ENCODE peak calls at places on chromosomes 1 and 21, in seven cellular contexts. One of them, this sample, is unnamed.

GRCh38 chr1:17671741-17672140 is 83.4 kb upstream of the ACTL8 start:
- DNase-seq in heart left ventricle: no peak
- DNase-seq in fibroblast of lung: no peak
- DNase-seq in upper lobe of right lung: no peak
- DNase-seq in GM12865: peak; percentile 27
- DNase-seq in endodermal cell: peak; percentile 60
- DNase-seq in pancreas: no peak
- DNase-seq in this sample: no peak

GRCh38 chr1:43563779-43564616 is 33.3 kb downstream of the PTPRF start:
- DNase-seq in heart left ventricle: no peak
- DNase-seq in fibroblast of lung: peak; percentile 36
- DNase-seq in upper lobe of right lung: no peak
- DNase-seq in GM12865: no peak
- DNase-seq in endodermal cell: no peak
- DNase-seq in pancreas: no peak
- DNase-seq in this sample: peak; percentile 78

GRCh38 chr1:226943156-226943555 is 3.1 kb downstream of the COQ8A start:
- DNase-seq in heart left ventricle: no peak
- DNase-seq in fibroblast of lung: no peak
- DNase-seq in upper lobe of right lung: no peak
- DNase-seq in GM12865: no peak
- DNase-seq in endodermal cell: peak; percentile 20
- DNase-seq in pancreas: no peak
- DNase-seq in this sample: no peak

GRCh38 chr1:205593967-205594366 is 37.8 kb downstream of the ELK4 start:
- DNase-seq in heart left ventricle: no peak
- DNase-seq in fibroblast of lung: no peak
- DNase-seq in upper lobe of right lung: peak; percentile 47
- DNase-seq in GM12865: no peak
- DNase-seq in endodermal cell: peak; percentile 36
- DNase-seq in pancreas: no peak
- DNase-seq in this sample: no peak

GRCh38 chr1:208449951-208450350 is 205.8 kb upstream of the PLXNA2 start:
- DNase-seq in heart left ventricle: no peak
- DNase-seq in fibroblast of lung: no peak
- DNase-seq in upper lobe of right lung: no peak
- DNase-seq in GM12865: no peak
- DNase-seq in endodermal cell: no peak
- DNase-seq in pancreas: no peak
- DNase-seq in this sample: no peak

GRCh38 chr1:233613252-233614172 is at the start of gene KCNK1:
- DNase-seq in heart left ventricle: peak; percentile 38
- DNase-seq in fibroblast of lung: peak; percentile 87
- DNase-seq in upper lobe of right lung: peak; percentile 91
- DNase-seq in GM12865: peak; percentile 57
- DNase-seq in endodermal cell: peak; percentile 94
- DNase-seq in pancreas: peak; percentile 86
- DNase-seq in this sample: peak; percentile 67

GRCh38 chr1:50492142-50492541 is 68.9 kb upstream of the DMRTA2 start:
- DNase-seq in heart left ventricle: no peak
- DNase-seq in fibroblast of lung: no peak
- DNase-seq in upper lobe of right lung: no peak
- DNase-seq in GM12865: no peak
- DNase-seq in endodermal cell: no peak
- DNase-seq in pancreas: no peak
- DNase-seq in this sample: no peak

GRCh38 chr1:68470388-68470970 is 20.7 kb upstream of the RPE65 start:
- DNase-seq in heart left ventricle: no peak
- DNase-seq in fibroblast of lung: peak; percentile 56
- DNase-seq in upper lobe of right lung: no peak
- DNase-seq in GM12865: peak; percentile 5
- DNase-seq in endodermal cell: no peak
- DNase-seq in pancreas: no peak
- DNase-seq in this sample: no peak

GRCh38 chr1:18929686-18930085 is 26.8 kb downstream of the IFFO2 start:
- DNase-seq in heart left ventricle: no peak
- DNase-seq in fibroblast of lung: peak; percentile 88
- DNase-seq in upper lobe of right lung: no peak
- DNase-seq in GM12865: no peak
- DNase-seq in endodermal cell: no peak
- DNase-seq in pancreas: no peak
- DNase-seq in this sample: no peak

GRCh38 chr1:100622037-100622436 is 84.1 kb downstream of the GPR88 start:
- DNase-seq in heart left ventricle: no peak
- DNase-seq in fibroblast of lung: peak; percentile 94
- DNase-seq in upper lobe of right lung: no peak
- DNase-seq in GM12865: no peak
- DNase-seq in endodermal cell: peak; percentile 70
- DNase-seq in pancreas: no peak
- DNase-seq in this sample: no peak

GRCh38 chr1:204169871-204170270 is 3.7 kb upstream of the REN start:
- DNase-seq in heart left ventricle: no peak
- DNase-seq in fibroblast of lung: no peak
- DNase-seq in upper lobe of right lung: no peak
- DNase-seq in GM12865: no peak
- DNase-seq in endodermal cell: no peak
- DNase-seq in pancreas: no peak
- DNase-seq in this sample: no peak

GRCh38 chr1:167438171-167439138 is 79.9 kb downstream of the CD247 start:
- DNase-seq in heart left ventricle: no peak
- DNase-seq in fibroblast of lung: no peak
- DNase-seq in upper lobe of right lung: no peak
- DNase-seq in GM12865: no peak
- DNase-seq in endodermal cell: no peak
- DNase-seq in pancreas: no peak
- DNase-seq in this sample: no peak

GRCh38 chr1:75855734-75856133 is 59.1 kb downstream of the MSH4 start:
- DNase-seq in heart left ventricle: no peak
- DNase-seq in fibroblast of lung: no peak
- DNase-seq in upper lobe of right lung: no peak
- DNase-seq in GM12865: no peak
- DNase-seq in endodermal cell: no peak
- DNase-seq in pancreas: no peak
- DNase-seq in this sample: no peak

GRCh38 chr1:63709267-63709828 is 64.5 kb upstream of the ROR1 start:
- DNase-seq in heart left ventricle: no peak
- DNase-seq in fibroblast of lung: no peak
- DNase-seq in upper lobe of right lung: no peak
- DNase-seq in GM12865: no peak
- DNase-seq in endodermal cell: no peak
- DNase-seq in pancreas: no peak
- DNase-seq in this sample: peak; percentile 34

GRCh38 chr1:221991221-221991620 is 249.3 kb upstream of the DUSP10 start:
- DNase-seq in heart left ventricle: no peak
- DNase-seq in fibroblast of lung: peak; percentile 45
- DNase-seq in upper lobe of right lung: no peak
- DNase-seq in GM12865: no peak
- DNase-seq in endodermal cell: no peak
- DNase-seq in pancreas: no peak
- DNase-seq in this sample: no peak

GRCh38 chr1:200332716-200333115 is 77.1 kb downstream of the ZNF281 start:
- DNase-seq in heart left ventricle: no peak
- DNase-seq in fibroblast of lung: no peak
- DNase-seq in upper lobe of right lung: no peak
- DNase-seq in GM12865: no peak
- DNase-seq in endodermal cell: no peak
- DNase-seq in pancreas: no peak
- DNase-seq in this sample: no peak

GRCh38 chr21:37233551-37234146 is 33.5 kb downstream of the VPS26C start:
- DNase-seq in heart left ventricle: no peak
- DNase-seq in fibroblast of lung: no peak
- DNase-seq in upper lobe of right lung: no peak
- DNase-seq in GM12865: no peak
- DNase-seq in endodermal cell: no peak
- DNase-seq in pancreas: no peak
- DNase-seq in this sample: no peak

GRCh38 chr1:77831566-77831965 is 52.1 kb downstream of the MIGA1 start:
- DNase-seq in heart left ventricle: no peak
- DNase-seq in fibroblast of lung: peak; percentile 58
- DNase-seq in upper lobe of right lung: no peak
- DNase-seq in GM12865: no peak
- DNase-seq in endodermal cell: no peak
- DNase-seq in pancreas: no peak
- DNase-seq in this sample: no peak

GRCh38 chr1:1539310-1540014 is 962 bp downstream of the TMEM240 start:
- DNase-seq in heart left ventricle: peak; percentile 56
- DNase-seq in fibroblast of lung: peak; percentile 46
- DNase-seq in upper lobe of right lung: no peak
- DNase-seq in GM12865: no peak
- DNase-seq in endodermal cell: peak; percentile 83
- DNase-seq in pancreas: no peak
- DNase-seq in this sample: peak; percentile 81

GRCh38 chr21:46181436-46181835 is 2.8 kb downstream of the SPATC1L start:
- DNase-seq in heart left ventricle: no peak
- DNase-seq in fibroblast of lung: no peak
- DNase-seq in upper lobe of right lung: no peak
- DNase-seq in GM12865: no peak
- DNase-seq in endodermal cell: no peak
- DNase-seq in pancreas: no peak
- DNase-seq in this sample: peak; percentile 62

GRCh38 chr1:234921266-234922062 is 207.2 kb downstream of the TOMM20 start:
- DNase-seq in heart left ventricle: peak; percentile 33
- DNase-seq in fibroblast of lung: no peak
- DNase-seq in upper lobe of right lung: no peak
- DNase-seq in GM12865: no peak
- DNase-seq in endodermal cell: no peak
- DNase-seq in pancreas: peak; percentile 69
- DNase-seq in this sample: peak; percentile 17

GRCh38 chr1:17437260-17438175 is 2.0 kb downstream of the RCC2 start:
- DNase-seq in heart left ventricle: peak; percentile 54
- DNase-seq in fibroblast of lung: peak; percentile 36
- DNase-seq in upper lobe of right lung: peak; percentile 76
- DNase-seq in GM12865: peak; percentile 68
- DNase-seq in endodermal cell: peak; percentile 80
- DNase-seq in pancreas: peak; percentile 55
- DNase-seq in this sample: no peak

DNA sequence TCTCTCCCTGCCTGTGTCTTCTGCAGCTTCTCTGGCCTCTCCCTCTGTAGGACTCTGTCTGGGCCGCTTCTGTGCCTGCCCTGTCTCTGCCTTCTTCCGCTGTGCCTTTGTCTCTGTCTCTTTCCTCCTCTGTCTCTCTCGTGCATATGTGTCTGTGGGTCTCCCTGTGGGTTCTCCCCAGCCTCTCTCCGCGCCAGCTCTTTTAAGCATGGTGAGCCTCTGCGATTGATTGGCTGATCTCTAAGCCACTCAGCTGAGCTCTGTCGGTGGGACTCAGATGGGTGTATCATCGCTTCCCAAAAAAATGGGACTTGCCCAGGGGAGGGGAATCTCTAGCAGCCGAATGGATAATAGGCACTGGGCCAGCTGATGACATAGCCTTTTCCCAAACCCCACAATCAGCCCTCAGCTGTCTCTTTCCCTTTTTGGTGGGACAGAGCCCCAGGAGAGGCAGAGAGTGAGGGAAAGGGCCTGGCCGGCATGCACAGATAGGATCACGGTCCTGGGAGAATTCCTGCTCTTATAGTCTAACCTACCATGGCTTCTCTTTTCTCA is at the start of gene ADAMTS4:
- DNase-seq in heart left ventricle: peak; percentile 78
- DNase-seq in fibroblast of lung: peak; percentile 84
- DNase-seq in upper lobe of right lung: no peak
- DNase-seq in GM12865: no peak
- DNase-seq in endodermal cell: peak; percentile 83
- DNase-seq in pancreas: no peak
- DNase-seq in this sample: peak; percentile 89
- H3K4me3 ChIP-seq in heart left ventricle: peak within 1 kb of the TSS; percentile 56
- H3K4me3 ChIP-seq in fibroblast of lung: peak within 1 kb of the TSS; percentile 42
- H3K4me3 ChIP-seq in upper lobe of right lung: peak within 1 kb of the TSS; percentile 37
- H3K4me3 ChIP-seq in GM12865: no peak within 1 kb of the TSS
- H3K4me3 ChIP-seq in endodermal cell: no peak within 1 kb of the TSS
- H3K4me3 ChIP-seq in pancreas: peak within 1 kb of the TSS; percentile 9
- H3K4me3 ChIP-seq in this sample: peak within 1 kb of the TSS; percentile 39

DNA sequence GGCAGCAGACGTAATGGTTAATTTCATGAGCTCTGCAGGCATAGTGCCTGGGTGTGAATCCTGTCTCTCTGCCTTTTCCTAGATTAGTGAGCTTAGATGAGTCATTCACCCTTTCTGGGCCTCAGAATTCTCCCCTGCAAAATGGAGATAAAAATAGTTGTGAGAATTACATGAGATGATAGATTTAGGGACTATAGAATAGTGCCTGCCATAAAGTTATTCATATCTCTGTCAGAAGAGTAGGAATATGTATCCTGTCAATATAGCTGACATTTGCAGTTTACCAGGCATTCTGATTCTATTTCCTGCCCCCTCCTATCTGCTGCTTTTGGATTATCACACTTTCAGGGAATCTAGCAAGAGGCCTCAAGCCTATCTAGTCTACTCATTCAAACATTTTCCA is 112.0 kb downstream of the PDE4B start:
- DNase-seq in heart left ventricle: no peak
- DNase-seq in fibroblast of lung: no peak
- DNase-seq in upper lobe of right lung: no peak
- DNase-seq in GM12865: no peak
- DNase-seq in endodermal cell: no peak
- DNase-seq in pancreas: no peak
- DNase-seq in this sample: no peak
- TF ChIP-seq CTCF in heart left ventricle: no peak
- TF ChIP-seq CTCF in fibroblast of lung: no peak
- TF ChIP-seq CTCF in upper lobe of right lung: no peak
- TF ChIP-seq CTCF in GM12865: no peak
- TF ChIP-seq CTCF in endodermal cell: no peak
- TF ChIP-seq CTCF in pancreas: no peak
- TF ChIP-seq CTCF in this sample: no peak

GRCh38 chr1:201984446-201984845 is 2.0 kb downstream of the RNPEP start:
- DNase-seq in heart left ventricle: no peak
- DNase-seq in fibroblast of lung: no peak
- DNase-seq in upper lobe of right lung: peak; percentile 1
- DNase-seq in GM12865: no peak
- DNase-seq in endodermal cell: no peak
- DNase-seq in pancreas: no peak
- DNase-seq in this sample: no peak
- H3K4me3 ChIP-seq in heart left ventricle: no peak overlapping the region
- H3K4me3 ChIP-seq in fibroblast of lung: peak overlapping the region; percentile 94
- H3K4me3 ChIP-seq in upper lobe of right lung: no peak overlapping the region
- H3K4me3 ChIP-seq in GM12865: no peak overlapping the region
- H3K4me3 ChIP-seq in endodermal cell: peak overlapping the region; percentile 86
- H3K4me3 ChIP-seq in pancreas: no peak overlapping the region
- H3K4me3 ChIP-seq in this sample: no peak overlapping the region

GRCh38 chr1:22654692-22655091 is 1.7 kb downstream of the C1QB start:
- DNase-seq in heart left ventricle: no peak
- DNase-seq in fibroblast of lung: no peak
- DNase-seq in upper lobe of right lung: no peak
- DNase-seq in GM12865: no peak
- DNase-seq in endodermal cell: peak; percentile 80
- DNase-seq in pancreas: no peak
- DNase-seq in this sample: no peak
- TF ChIP-seq CTCF in heart left ventricle: no peak
- TF ChIP-seq CTCF in fibroblast of lung: peak; percentile 8
- TF ChIP-seq CTCF in upper lobe of right lung: no peak
- TF ChIP-seq CTCF in GM12865: peak; percentile 6
- TF ChIP-seq CTCF in endodermal cell: peak; percentile 67
- TF ChIP-seq CTCF in pancreas: no peak
- TF ChIP-seq CTCF in this sample: no peak

This sample was measured in sigmoid colon.